ENCODE peak calls at places on chromosome 5, in eight cellular contexts. I, O, Y, F, G, U, M and D are unnamed samples.

GRCh38 chr5:124736111-124736813 is 10.2 kb downstream of the ZNF608 start:
- DNase-seq in I (peak), O (peak), Y (no peak), F (no peak), G (no peak), U (no peak), M (peak), D (no peak)

GRCh38 chr5:56815657-56816545 is 552 bp downstream of the MAP3K1 start:
- DNase-seq in I (no peak), O (peak), Y (peak), F (peak), G (no peak), U (peak), M (no peak), D (peak)

GRCh38 chr5:144318460-144318859 is 147.8 kb downstream of the KCTD16 start:
- DNase-seq in I (no peak), O (no peak), Y (no peak), F (no peak), G (no peak), U (no peak), M (no peak), D (no peak)

GRCh38 chr5:1745806-1746370 is 53.7 kb downstream of the MRPL36 start:
- DNase-seq in I (no peak), O (no peak), Y (no peak), F (no peak), G (no peak), U (peak), M (no peak), D (no peak)

GRCh38 chr5:151676719-151677118 is 10.0 kb downstream of the SPARC start:
- DNase-seq in I (no peak), O (peak), Y (no peak), F (no peak), G (no peak), U (no peak), M (no peak), D (no peak)

GRCh38 chr5:73957397-73958001 is 331.5 kb downstream of the ARHGEF28 start:
- DNase-seq in I (no peak), O (no peak), Y (no peak), F (no peak), G (no peak), U (no peak), M (no peak), D (no peak)

GRCh38 chr5:90940227-90940995 is 381.8 kb downstream of the ADGRV1 start:
- DNase-seq in I (no peak), O (peak), Y (peak), F (peak), G (no peak), U (peak), M (no peak), D (no peak)

GRCh38 chr5:10498350-10498749 is 56.7 kb downstream of the ROPN1L start:
- DNase-seq in I (no peak), O (no peak), Y (no peak), F (no peak), G (no peak), U (no peak), M (no peak), D (no peak)

GRCh38 chr5:150750469-150750868 is 8.3 kb downstream of the DCTN4 start:
- DNase-seq in I (no peak), O (no peak), Y (no peak), F (no peak), G (no peak), U (no peak), M (no peak), D (no peak)

GRCh38 chr5:158484246-158484645 is 615.5 kb downstream of the EBF1 start:
- DNase-seq in I (peak), O (peak), Y (no peak), F (no peak), G (no peak), U (no peak), M (no peak), D (no peak)

GRCh38 chr5:75260708-75261107 is 24.0 kb upstream of the ANKRD31 start:
- DNase-seq in I (no peak), O (no peak), Y (no peak), F (peak), G (no peak), U (no peak), M (no peak), D (no peak)

GRCh38 chr5:150659360-150660107 is 1.5 kb upstream of the MYOZ3 start:
- DNase-seq in I (no peak), O (no peak), Y (no peak), F (no peak), G (no peak), U (no peak), M (no peak), D (no peak)